ENCODE peak calls at places on chromosomes 4 and X, in nine cellular contexts. One of them, this sample, is unnamed.

GRCh38 chr4:99404595-99405287 is 30.4 kb downstream of the ADH7 start:
- DNase-seq in A549: no peak
- DNase-seq in retinal pigment epithelial cell: no peak
- DNase-seq in HL-60: no peak
- DNase-seq in upper lobe of left lung: no peak
- DNase-seq in AG04450: peak; percentile 85
- DNase-seq in body of pancreas: no peak
- DNase-seq in fibroblast of pulmonary artery: peak; percentile 87
- DNase-seq in MM.1S: peak; percentile 52
- DNase-seq in this sample: peak; percentile 84

GRCh38 chr4:101217353-101218031 is 129.8 kb downstream of the PPP3CA start:
- DNase-seq in A549: peak; percentile 55
- DNase-seq in retinal pigment epithelial cell: no peak
- DNase-seq in upper lobe of left lung: no peak
- DNase-seq in body of pancreas: no peak
- DNase-seq in HL-60: no peak
- DNase-seq in AG04450: no peak
- DNase-seq in fibroblast of pulmonary artery: peak; percentile 36
- DNase-seq in MM.1S: no peak
- DNase-seq in this sample: peak; percentile 60

GRCh38 chrX:10176121-10177003 is 19.6 kb downstream of the CLCN4 start:
- DNase-seq in retinal pigment epithelial cell: no peak
- DNase-seq in fibroblast of pulmonary artery: no peak
- DNase-seq in body of pancreas: peak; percentile 54
- DNase-seq in upper lobe of left lung: no peak
- DNase-seq in MM.1S: no peak
- DNase-seq in HL-60: no peak
- DNase-seq in A549: no peak
- DNase-seq in AG04450: no peak
- DNase-seq in this sample: peak; percentile 63

GRCh38 chr4:48461000-48461399 is 22.1 kb upstream of the SLC10A4 start:
- DNase-seq in upper lobe of left lung: no peak
- DNase-seq in MM.1S: no peak
- DNase-seq in body of pancreas: no peak
- DNase-seq in retinal pigment epithelial cell: no peak
- DNase-seq in A549: no peak
- DNase-seq in HL-60: no peak
- DNase-seq in fibroblast of pulmonary artery: no peak
- DNase-seq in AG04450: no peak
- DNase-seq in this sample: no peak

GRCh38 chr4:38873290-38873949 is 5.8 kb downstream of the FAM114A1 start:
- DNase-seq in body of pancreas: no peak
- DNase-seq in AG04450: no peak
- DNase-seq in retinal pigment epithelial cell: no peak
- DNase-seq in HL-60: no peak
- DNase-seq in A549: no peak
- DNase-seq in fibroblast of pulmonary artery: no peak
- DNase-seq in MM.1S: no peak
- DNase-seq in upper lobe of left lung: no peak
- DNase-seq in this sample: no peak

GRCh38 chr4:2411786-2412510 is 6.5 kb downstream of the ZFYVE28 start:
- DNase-seq in HL-60: no peak
- DNase-seq in A549: no peak
- DNase-seq in upper lobe of left lung: no peak
- DNase-seq in body of pancreas: no peak
- DNase-seq in AG04450: no peak
- DNase-seq in retinal pigment epithelial cell: no peak
- DNase-seq in fibroblast of pulmonary artery: no peak
- DNase-seq in MM.1S: no peak
- DNase-seq in this sample: no peak

GRCh38 chrX:155329293-155329692 is 5.1 kb downstream of the CLIC2 start:
- DNase-seq in fibroblast of pulmonary artery: no peak
- DNase-seq in upper lobe of left lung: no peak
- DNase-seq in body of pancreas: no peak
- DNase-seq in retinal pigment epithelial cell: no peak
- DNase-seq in MM.1S: no peak
- DNase-seq in A549: no peak
- DNase-seq in HL-60: no peak
- DNase-seq in AG04450: no peak
- DNase-seq in this sample: no peak

GRCh38 chrX:56745019-56745418 is 16.0 kb downstream of the NBDY start:
- DNase-seq in fibroblast of pulmonary artery: peak; percentile 74
- DNase-seq in upper lobe of left lung: no peak
- DNase-seq in MM.1S: no peak
- DNase-seq in AG04450: peak; percentile 29
- DNase-seq in A549: peak; percentile 75
- DNase-seq in retinal pigment epithelial cell: no peak
- DNase-seq in HL-60: no peak
- DNase-seq in body of pancreas: no peak
- DNase-seq in this sample: peak; percentile 86

GRCh38 chr4:53702334-53703266 is 111.3 kb upstream of the LNX1 start:
- DNase-seq in body of pancreas: peak; percentile 71
- DNase-seq in upper lobe of left lung: peak; percentile 73
- DNase-seq in fibroblast of pulmonary artery: peak; percentile 89
- DNase-seq in retinal pigment epithelial cell: no peak
- DNase-seq in A549: peak; percentile 70
- DNase-seq in AG04450: no peak
- DNase-seq in HL-60: no peak
- DNase-seq in MM.1S: peak; percentile 90
- DNase-seq in this sample: peak; percentile 60

GRCh38 chr4:24765331-24765990 is 29.9 kb upstream of the SOD3 start:
- DNase-seq in AG04450: peak; percentile 60
- DNase-seq in body of pancreas: no peak
- DNase-seq in upper lobe of left lung: no peak
- DNase-seq in retinal pigment epithelial cell: no peak
- DNase-seq in HL-60: no peak
- DNase-seq in MM.1S: peak; percentile 10
- DNase-seq in fibroblast of pulmonary artery: no peak
- DNase-seq in A549: no peak
- DNase-seq in this sample: no peak

GRCh38 chr4:26434030-26434639 is 56.1 kb downstream of the CCKAR start:
- DNase-seq in body of pancreas: no peak
- DNase-seq in retinal pigment epithelial cell: no peak
- DNase-seq in A549: no peak
- DNase-seq in upper lobe of left lung: no peak
- DNase-seq in AG04450: no peak
- DNase-seq in HL-60: no peak
- DNase-seq in fibroblast of pulmonary artery: peak; percentile 67
- DNase-seq in MM.1S: no peak
- DNase-seq in this sample: peak; percentile 44

GRCh38 chrX:131199086-131199485 is 90.0 kb downstream of the IGSF1 start:
- DNase-seq in body of pancreas: no peak
- DNase-seq in AG04450: no peak
- DNase-seq in HL-60: no peak
- DNase-seq in retinal pigment epithelial cell: no peak
- DNase-seq in MM.1S: no peak
- DNase-seq in fibroblast of pulmonary artery: no peak
- DNase-seq in upper lobe of left lung: no peak
- DNase-seq in A549: no peak
- DNase-seq in this sample: no peak

GRCh38 chrX:153669174-153669890 is 4.3 kb downstream of the PNCK start:
- DNase-seq in AG04450: no peak
- DNase-seq in body of pancreas: no peak
- DNase-seq in upper lobe of left lung: no peak
- DNase-seq in A549: no peak
- DNase-seq in MM.1S: peak; percentile 10
- DNase-seq in retinal pigment epithelial cell: no peak
- DNase-seq in fibroblast of pulmonary artery: no peak
- DNase-seq in HL-60: no peak
- DNase-seq in this sample: no peak

GRCh38 chrX:134396174-134396573 is 63.8 kb upstream of the HPRT1 start:
- DNase-seq in upper lobe of left lung: no peak
- DNase-seq in MM.1S: peak; percentile 34
- DNase-seq in body of pancreas: no peak
- DNase-seq in retinal pigment epithelial cell: no peak
- DNase-seq in HL-60: no peak
- DNase-seq in fibroblast of pulmonary artery: peak; percentile 21
- DNase-seq in A549: peak; percentile 9
- DNase-seq in AG04450: no peak
- DNase-seq in this sample: peak; percentile 15

GRCh38 chr4:7635435-7635834 is 200.7 kb upstream of the PSAPL1 start:
- DNase-seq in AG04450: no peak
- DNase-seq in retinal pigment epithelial cell: no peak
- DNase-seq in HL-60: no peak
- DNase-seq in A549: no peak
- DNase-seq in MM.1S: no peak
- DNase-seq in fibroblast of pulmonary artery: no peak
- DNase-seq in body of pancreas: peak; percentile 25
- DNase-seq in upper lobe of left lung: no peak
- DNase-seq in this sample: no peak

GRCh38 chrX:115892787-115893671 is 277.5 kb upstream of the AGTR2 start:
- DNase-seq in fibroblast of pulmonary artery: peak; percentile 21
- DNase-seq in AG04450: no peak
- DNase-seq in body of pancreas: no peak
- DNase-seq in MM.1S: peak; percentile 44
- DNase-seq in retinal pigment epithelial cell: no peak
- DNase-seq in upper lobe of left lung: peak; percentile 44
- DNase-seq in HL-60: no peak
- DNase-seq in A549: no peak
- DNase-seq in this sample: peak; percentile 22

GRCh38 chrX:115894087-115894486 is 276.5 kb upstream of the AGTR2 start:
- DNase-seq in upper lobe of left lung: no peak
- DNase-seq in retinal pigment epithelial cell: no peak
- DNase-seq in body of pancreas: no peak
- DNase-seq in HL-60: no peak
- DNase-seq in AG04450: no peak
- DNase-seq in A549: peak; percentile 18
- DNase-seq in MM.1S: peak; percentile 39
- DNase-seq in fibroblast of pulmonary artery: peak; percentile 7
- DNase-seq in this sample: peak; percentile 10

GRCh38 chrX:115889121-115889890 is 281.2 kb upstream of the AGTR2 start:
- DNase-seq in upper lobe of left lung: no peak
- DNase-seq in A549: no peak
- DNase-seq in MM.1S: no peak
- DNase-seq in body of pancreas: no peak
- DNase-seq in retinal pigment epithelial cell: no peak
- DNase-seq in fibroblast of pulmonary artery: no peak
- DNase-seq in HL-60: no peak
- DNase-seq in AG04450: no peak
- DNase-seq in this sample: no peak

GRCh38 chrX:115895678-115896329 is 274.7 kb upstream of the AGTR2 start:
- DNase-seq in A549: no peak
- DNase-seq in AG04450: no peak
- DNase-seq in upper lobe of left lung: no peak
- DNase-seq in MM.1S: no peak
- DNase-seq in retinal pigment epithelial cell: no peak
- DNase-seq in fibroblast of pulmonary artery: no peak
- DNase-seq in body of pancreas: no peak
- DNase-seq in HL-60: no peak
- DNase-seq in this sample: no peak

DNA sequence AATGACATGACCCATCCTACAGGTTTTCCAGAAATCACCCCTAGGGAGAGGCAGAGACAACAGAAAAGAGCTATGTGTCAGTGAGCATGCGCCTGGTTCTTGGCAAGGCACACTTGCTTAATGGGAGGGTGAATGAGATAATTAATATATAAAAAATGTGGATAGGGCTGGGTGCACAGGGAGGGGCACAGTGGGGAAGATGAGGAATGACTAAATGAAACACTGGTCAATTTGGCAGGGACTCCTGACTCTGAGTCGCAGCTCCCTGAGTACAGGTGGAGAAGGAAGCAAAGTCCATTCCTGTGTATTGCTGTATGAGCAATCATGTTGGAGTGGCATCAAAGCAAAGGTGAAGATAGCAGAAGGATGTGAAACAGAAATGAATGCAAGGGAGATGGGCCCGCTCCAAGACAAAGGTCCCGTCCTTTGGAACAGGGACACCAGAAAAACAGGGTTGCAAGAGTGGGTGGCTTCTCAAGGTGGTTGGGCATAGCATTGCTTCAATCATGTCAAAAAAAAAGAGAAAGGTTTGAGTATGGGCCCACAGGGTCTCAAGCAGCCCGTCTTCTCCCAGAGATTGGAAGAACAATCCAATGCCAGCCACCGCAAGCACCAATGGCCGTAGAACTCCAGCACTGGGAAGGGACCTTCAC is 278.4 kb upstream of the AGTR2 start:
- DNase-seq in AG04450: no peak
- DNase-seq in body of pancreas: no peak
- DNase-seq in MM.1S: no peak
- DNase-seq in HL-60: no peak
- DNase-seq in A549: no peak
- DNase-seq in fibroblast of pulmonary artery: no peak
- DNase-seq in retinal pigment epithelial cell: no peak
- DNase-seq in upper lobe of left lung: no peak
- DNase-seq in this sample: peak; percentile 70
- H3K4me3 ChIP-seq in AG04450: no peak overlapping the region
- H3K4me3 ChIP-seq in body of pancreas: no peak overlapping the region
- H3K4me3 ChIP-seq in MM.1S: no peak overlapping the region
- H3K4me3 ChIP-seq in HL-60: no peak overlapping the region
- H3K4me3 ChIP-seq in A549: no peak overlapping the region
- H3K4me3 ChIP-seq in fibroblast of pulmonary artery: no peak overlapping the region
- H3K4me3 ChIP-seq in retinal pigment epithelial cell: no peak overlapping the region
- H3K4me3 ChIP-seq in upper lobe of left lung: no peak overlapping the region
- H3K4me3 ChIP-seq in this sample: no peak overlapping the region

DNA sequence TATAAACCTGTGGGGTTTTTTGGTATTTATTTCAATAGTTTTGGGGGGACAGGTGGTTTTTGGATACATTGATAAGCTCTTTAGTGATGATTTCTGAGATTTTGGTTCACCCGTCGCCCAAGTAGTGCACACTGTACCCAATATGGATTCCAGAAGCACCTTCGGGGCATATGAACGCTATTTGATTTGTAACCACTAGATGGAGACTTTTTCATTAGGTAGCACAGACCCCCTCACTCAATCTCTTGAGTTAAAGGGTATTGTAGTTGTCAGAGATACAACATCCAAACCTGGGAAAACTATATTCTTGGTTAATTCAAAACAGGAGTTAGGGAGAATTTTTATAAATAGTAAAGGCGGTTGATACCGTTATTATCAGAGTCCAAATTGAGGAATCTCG is 79.8 kb downstream of the SPANXN3 start:
- DNase-seq in AG04450: no peak
- DNase-seq in HL-60: no peak
- DNase-seq in A549: peak; percentile 0
- DNase-seq in fibroblast of pulmonary artery: peak; percentile 49
- DNase-seq in retinal pigment epithelial cell: no peak
- DNase-seq in upper lobe of left lung: no peak
- DNase-seq in body of pancreas: no peak
- DNase-seq in MM.1S: peak; percentile 48
- DNase-seq in this sample: peak; percentile 0
- TF ChIP-seq CTCF in AG04450: no peak
- TF ChIP-seq CTCF in HL-60: no peak
- TF ChIP-seq CTCF in A549: no peak
- TF ChIP-seq CTCF in fibroblast of pulmonary artery: peak; percentile 39
- TF ChIP-seq CTCF in retinal pigment epithelial cell: peak; percentile 40
- TF ChIP-seq CTCF in upper lobe of left lung: no peak
- TF ChIP-seq CTCF in body of pancreas: no peak
- TF ChIP-seq CTCF in MM.1S: peak; percentile 71
- TF ChIP-seq CTCF in this sample: no peak

GRCh38 chrX:14529288-14529989 is at the start of gene GLRA2:
- DNase-seq in A549: peak; percentile 1
- DNase-seq in MM.1S: peak; percentile 33
- DNase-seq in HL-60: no peak
- DNase-seq in AG04450: no peak
- DNase-seq in upper lobe of left lung: no peak
- DNase-seq in fibroblast of pulmonary artery: peak; percentile 14
- DNase-seq in retinal pigment epithelial cell: no peak
- DNase-seq in body of pancreas: no peak
- DNase-seq in this sample: peak; percentile 38
- H3K4me3 ChIP-seq in A549: no peak within 1 kb of the TSS
- H3K4me3 ChIP-seq in MM.1S: no peak within 1 kb of the TSS
- H3K4me3 ChIP-seq in HL-60: no peak within 1 kb of the TSS
- H3K4me3 ChIP-seq in AG04450: no peak within 1 kb of the TSS
- H3K4me3 ChIP-seq in upper lobe of left lung: no peak within 1 kb of the TSS
- H3K4me3 ChIP-seq in fibroblast of pulmonary artery: no peak within 1 kb of the TSS
- H3K4me3 ChIP-seq in retinal pigment epithelial cell: peak within 1 kb of the TSS; percentile 30
- H3K4me3 ChIP-seq in body of pancreas: no peak within 1 kb of the TSS
- H3K4me3 ChIP-seq in this sample: no peak within 1 kb of the TSS

GRCh38 chrX:99301990-99302389 is 1108.1 kb downstream of the PCDH19 start:
- DNase-seq in upper lobe of left lung: no peak
- DNase-seq in HL-60: no peak
- DNase-seq in AG04450: no peak
- DNase-seq in retinal pigment epithelial cell: no peak
- DNase-seq in body of pancreas: no peak
- DNase-seq in fibroblast of pulmonary artery: peak; percentile 0
- DNase-seq in A549: peak; percentile 19
- DNase-seq in MM.1S: peak; percentile 28
- DNase-seq in this sample: peak; percentile 13
- TF ChIP-seq CTCF in upper lobe of left lung: no peak
- TF ChIP-seq CTCF in HL-60: no peak
- TF ChIP-seq CTCF in AG04450: no peak
- TF ChIP-seq CTCF in retinal pigment epithelial cell: peak; percentile 18
- TF ChIP-seq CTCF in body of pancreas: no peak
- TF ChIP-seq CTCF in fibroblast of pulmonary artery: no peak
- TF ChIP-seq CTCF in A549: peak; percentile 21
- TF ChIP-seq CTCF in MM.1S: peak; percentile 42
- TF ChIP-seq CTCF in this sample: peak; percentile 25